ENCODE peak calls at places on chromosome 2, in nine cellular contexts. U is adipocyte; O is pancreas; P is T-helper 2 cell; V is kidney tubule cell; X is EH; D is HEK293T; F is omental fat pad; N is CD4-positive, alpha-beta T cell. Q is an unnamed sample.

GRCh38 chr2:193523662-193524061 is 1328.9 kb upstream of the TMEFF2 start:
- DNase-seq in U (peak; percentile 15), O (no peak), P (no peak), V (peak; percentile 30), X (no peak), D (no peak), F (no peak), N (no peak), Q (no peak)

GRCh38 chr2:39696838-39697237 is 31.1 kb downstream of the TMEM178A start:
- DNase-seq in U (peak; percentile 80), O (no peak), P (no peak), V (peak; percentile 38), X (peak; percentile 70), D (no peak), F (no peak), N (no peak), Q (peak; percentile 83)

GRCh38 chr2:60882971-60883753 is 1.8 kb downstream of the REL start:
- DNase-seq in U (peak; percentile 43), O (peak; percentile 13), P (no peak), V (peak; percentile 27), X (peak; percentile 7), D (no peak), F (no peak), N (no peak), Q (peak; percentile 47)

GRCh38 chr2:234795974-234796690 is 155.7 kb upstream of the SH3BP4 start:
- DNase-seq in U (no peak), O (no peak), P (no peak), V (no peak), X (no peak), D (no peak), F (no peak), N (no peak), Q (peak; percentile 48)

GRCh38 chr2:158841839-158842238 is 46.7 kb downstream of the DAPL1 start:
- DNase-seq in U (peak; percentile 89), O (no peak), P (no peak), V (no peak), X (peak; percentile 54), D (no peak), F (no peak), N (no peak), Q (no peak)

GRCh38 chr2:62774555-62775366 is 69.2 kb downstream of the EHBP1 start:
- DNase-seq in U (peak; percentile 86), O (peak; percentile 36), P (no peak), V (peak; percentile 51), X (peak; percentile 67), D (peak; percentile 7), F (no peak), N (no peak), Q (peak; percentile 42)

GRCh38 chr2:16378031-16378430 is 287.6 kb downstream of the CYRIA start:
- DNase-seq in U (no peak), O (no peak), P (no peak), V (no peak), X (no peak), D (no peak), F (no peak), N (no peak), Q (no peak)

GRCh38 chr2:233351423-233351822 is 2.9 kb upstream of the DGKD start:
- DNase-seq in U (no peak), O (no peak), P (no peak), V (peak; percentile 17), X (peak; percentile 75), D (no peak), F (no peak), N (no peak), Q (no peak)

GRCh38 chr2:48114256-48114655 is 208.0 kb upstream of the FBXO11 start:
- DNase-seq in U (peak; percentile 75), O (peak; percentile 26), P (no peak), V (peak; percentile 81), X (peak; percentile 47), D (no peak), F (peak; percentile 34), N (peak; percentile 22), Q (no peak)

GRCh38 chr2:98883780-98884211 is 52.2 kb downstream of the CRACDL start:
- DNase-seq in U (no peak), O (no peak), P (no peak), V (no peak), X (no peak), D (no peak), F (no peak), N (no peak), Q (peak; percentile 74)

GRCh38 chr2:14690926-14691325 is 58.4 kb downstream of the LRATD1 start:
- DNase-seq in U (no peak), O (no peak), P (no peak), V (no peak), X (no peak), D (no peak), F (no peak), N (no peak), Q (no peak)

GRCh38 chr2:203623104-203623503 is 83.3 kb upstream of the CD28 start:
- DNase-seq in U (peak; percentile 91), O (no peak), P (no peak), V (peak; percentile 84), X (peak; percentile 97), D (no peak), F (no peak), N (no peak), Q (no peak)

GRCh38 chr2:68925298-68925885 is 27.3 kb downstream of the GKN2 start:
- DNase-seq in U (peak; percentile 77), O (peak; percentile 58), P (peak; percentile 30), V (peak; percentile 61), X (peak; percentile 52), D (peak; percentile 65), F (no peak), N (peak; percentile 40), Q (peak; percentile 61)

GRCh38 chr2:40138327-40138726 is 313.6 kb downstream of the SLC8A1 start:
- DNase-seq in U (no peak), O (no peak), P (no peak), V (no peak), X (no peak), D (no peak), F (no peak), N (no peak), Q (no peak)

GRCh38 chr2:8851811-8852560 is 14.6 kb upstream of the KIDINS220 start:
- DNase-seq in U (no peak), O (no peak), P (no peak), V (no peak), X (no peak), D (peak; percentile 37), F (no peak), N (no peak), Q (no peak)

GRCh38 chr2:74142340-74142739 is 5.4 kb downstream of the BOLA3 start:
- DNase-seq in U (no peak), O (no peak), P (no peak), V (no peak), X (peak; percentile 9), D (peak; percentile 32), F (no peak), N (no peak), Q (no peak)

GRCh38 chr2:203914546-203915169 is 21.9 kb upstream of the ICOS start:
- DNase-seq in U (no peak), O (no peak), P (no peak), V (no peak), X (no peak), D (no peak), F (no peak), N (no peak), Q (no peak)

GRCh38 chr2:241768251-241768711 is 8.3 kb upstream of the GAL3ST2 start:
- DNase-seq in U (no peak), O (peak; percentile 7), P (no peak), V (no peak), X (no peak), D (no peak), F (no peak), N (no peak), Q (no peak)

GRCh38 chr2:39119732-39120520 is 925 bp downstream of the SOS1 start:
- DNase-seq in U (peak; percentile 84), O (peak; percentile 55), P (peak; percentile 51), V (peak; percentile 49), X (peak; percentile 66), D (peak; percentile 61), F (no peak), N (peak; percentile 59), Q (peak; percentile 43)

GRCh38 chr2:28753043-28753683 is 1.5 kb downstream of the PPP1CB start:
- DNase-seq in U (peak; percentile 83), O (peak; percentile 45), P (peak; percentile 41), V (peak; percentile 84), X (peak; percentile 73), D (peak; percentile 22), F (no peak), N (peak; percentile 51), Q (peak; percentile 50)

GRCh38 chr2:172288603-172289002 is 138.8 kb upstream of the ITGA6 start:
- DNase-seq in U (no peak), O (no peak), P (no peak), V (peak; percentile 96), X (peak; percentile 31), D (no peak), F (no peak), N (peak; percentile 37), Q (no peak)

GRCh38 chr2:231297108-231297908 is 98.2 kb upstream of the B3GNT7 start:
- DNase-seq in U (peak; percentile 74), O (peak; percentile 62), P (no peak), V (peak; percentile 65), X (peak; percentile 67), D (peak; percentile 78), F (no peak), N (peak; percentile 3), Q (peak; percentile 88)

GRCh38 chr2:240898731-240899467 is 2.9 kb upstream of the MAB21L4 start:
- DNase-seq in U (no peak), O (no peak), P (no peak), V (no peak), X (no peak), D (no peak), F (no peak), N (no peak), Q (no peak)

GRCh38 chr2:156125018-156125417 is 207.5 kb downstream of the NR4A2 start:
- DNase-seq in U (peak; percentile 31), O (no peak), P (no peak), V (no peak), X (no peak), D (no peak), F (no peak), N (no peak), Q (peak; percentile 2)

GRCh38 chr2:239279508-239280295 is 121.1 kb downstream of the HDAC4 start:
- DNase-seq in U (no peak), O (no peak), P (no peak), V (no peak), X (peak; percentile 13), D (no peak), F (no peak), N (no peak), Q (no peak)

GRCh38 chr2:56191617-56192016 is 7.8 kb downstream of the CCDC85A start:
- DNase-seq in U (peak; percentile 73), O (no peak), P (no peak), V (peak; percentile 49), X (peak; percentile 73), D (peak; percentile 57), F (no peak), N (no peak), Q (peak; percentile 77)

GRCh38 chr2:32591669-32592463 is 36.0 kb upstream of the TTC27 start:
- DNase-seq in U (no peak), O (no peak), P (no peak), V (no peak), X (peak; percentile 2), D (no peak), F (no peak), N (no peak), Q (no peak)

GRCh38 chr2:60416221-60417008 is 137.0 kb downstream of the BCL11A start:
- DNase-seq in U (peak; percentile 41), O (peak; percentile 85), P (no peak), V (peak; percentile 39), X (peak; percentile 55), D (no peak), F (no peak), N (no peak), Q (no peak)

GRCh38 chr2:203915256-203915655 is 21.3 kb upstream of the ICOS start:
- DNase-seq in U (no peak), O (no peak), P (no peak), V (no peak), X (peak; percentile 12), D (no peak), F (no peak), N (no peak), Q (no peak)

GRCh38 chr2:205078762-205079161 is 533.5 kb downstream of the PARD3B start:
- DNase-seq in U (no peak), O (no peak), P (no peak), V (no peak), X (no peak), D (no peak), F (no peak), N (no peak), Q (no peak)

GRCh38 chr2:136112949-136113766 is 4.8 kb downstream of the CXCR4 start:
- DNase-seq in U (no peak), O (no peak), P (no peak), V (no peak), X (no peak), D (no peak), F (no peak), N (no peak), Q (no peak)